ENCODE peak calls at places on chromosomes 7 and 10, in eight cellular contexts. One of them, this sample, is unnamed.
A peak's percentile ranks its signal among the peaks of the same experiment; 100 is the strongest.

GRCh38 chr7:7103343-7104313 is 78.7 kb upstream of the C1GALT1 start:
- DNase-seq in sigmoid colon: no peak
- DNase-seq in ovary: no peak
- DNase-seq in lower leg skin: no peak
- DNase-seq in uterus: no peak
- DNase-seq in HCT116: peak; percentile 48
- DNase-seq in transverse colon: no peak
- DNase-seq in A549: peak; percentile 66
- DNase-seq in this sample: no peak

GRCh38 chr7:10756981-10757380 is 216.7 kb upstream of the PHF14 start:
- DNase-seq in transverse colon: no peak
- DNase-seq in ovary: no peak
- DNase-seq in lower leg skin: no peak
- DNase-seq in HCT116: no peak
- DNase-seq in sigmoid colon: no peak
- DNase-seq in uterus: no peak
- DNase-seq in A549: no peak
- DNase-seq in this sample: no peak

GRCh38 chr10:125548356-125548755 is 134.6 kb downstream of the TEX36 start:
- DNase-seq in A549: no peak
- DNase-seq in sigmoid colon: no peak
- DNase-seq in uterus: no peak
- DNase-seq in HCT116: no peak
- DNase-seq in lower leg skin: no peak
- DNase-seq in ovary: no peak
- DNase-seq in transverse colon: no peak
- DNase-seq in this sample: no peak

GRCh38 chr7:129797224-129797789 is 155.5 kb downstream of the UBE2H start:
- DNase-seq in HCT116: no peak
- DNase-seq in transverse colon: no peak
- DNase-seq in A549: no peak
- DNase-seq in sigmoid colon: no peak
- DNase-seq in uterus: no peak
- DNase-seq in lower leg skin: no peak
- DNase-seq in ovary: no peak
- DNase-seq in this sample: no peak

GRCh38 chr10:32049113-32049512 is 7.1 kb downstream of the KIF5B start:
- DNase-seq in A549: no peak
- DNase-seq in ovary: no peak
- DNase-seq in HCT116: no peak
- DNase-seq in uterus: no peak
- DNase-seq in lower leg skin: no peak
- DNase-seq in sigmoid colon: no peak
- DNase-seq in transverse colon: no peak
- DNase-seq in this sample: no peak

GRCh38 chr10:128147064-128147463 is 20.8 kb upstream of the MKI67 start:
- DNase-seq in ovary: no peak
- DNase-seq in uterus: no peak
- DNase-seq in A549: no peak
- DNase-seq in sigmoid colon: no peak
- DNase-seq in lower leg skin: no peak
- DNase-seq in HCT116: no peak
- DNase-seq in transverse colon: no peak
- DNase-seq in this sample: no peak

GRCh38 chr10:68938117-68938516 is 17.9 kb upstream of the DDX21 start:
- DNase-seq in lower leg skin: no peak
- DNase-seq in uterus: no peak
- DNase-seq in HCT116: no peak
- DNase-seq in ovary: no peak
- DNase-seq in transverse colon: no peak
- DNase-seq in sigmoid colon: no peak
- DNase-seq in A549: peak; percentile 8
- DNase-seq in this sample: peak; percentile 66

GRCh38 chr10:112848212-112848611 is 101.8 kb upstream of the TCF7L2 start:
- DNase-seq in ovary: no peak
- DNase-seq in uterus: no peak
- DNase-seq in transverse colon: no peak
- DNase-seq in sigmoid colon: no peak
- DNase-seq in HCT116: no peak
- DNase-seq in lower leg skin: no peak
- DNase-seq in A549: no peak
- DNase-seq in this sample: no peak

GRCh38 chr7:128017880-128018845 is 13.1 kb downstream of the LRRC4 start:
- DNase-seq in ovary: no peak
- DNase-seq in sigmoid colon: no peak
- DNase-seq in transverse colon: no peak
- DNase-seq in lower leg skin: no peak
- DNase-seq in HCT116: no peak
- DNase-seq in uterus: no peak
- DNase-seq in A549: no peak
- DNase-seq in this sample: no peak

GRCh38 chr10:119217937-119218579 is 10.7 kb downstream of the GRK5 start:
- DNase-seq in HCT116: no peak
- DNase-seq in ovary: no peak
- DNase-seq in uterus: no peak
- DNase-seq in transverse colon: no peak
- DNase-seq in A549: no peak
- DNase-seq in lower leg skin: no peak
- DNase-seq in sigmoid colon: peak; percentile 65
- DNase-seq in this sample: no peak

GRCh38 chr7:26066736-26067135 is 85.3 kb upstream of the NFE2L3 start:
- DNase-seq in ovary: no peak
- DNase-seq in A549: no peak
- DNase-seq in uterus: no peak
- DNase-seq in HCT116: no peak
- DNase-seq in lower leg skin: no peak
- DNase-seq in sigmoid colon: no peak
- DNase-seq in transverse colon: no peak
- DNase-seq in this sample: no peak

GRCh38 chr7:156192921-156193320 is 380.7 kb upstream of the SHH start:
- DNase-seq in sigmoid colon: no peak
- DNase-seq in uterus: no peak
- DNase-seq in A549: peak; percentile 37
- DNase-seq in ovary: no peak
- DNase-seq in HCT116: peak; percentile 4
- DNase-seq in lower leg skin: no peak
- DNase-seq in transverse colon: no peak
- DNase-seq in this sample: no peak

GRCh38 chr7:74453321-74454011 is at the start of gene GTF2IRD1:
- DNase-seq in ovary: peak; percentile 82
- DNase-seq in A549: peak; percentile 81
- DNase-seq in transverse colon: peak; percentile 78
- DNase-seq in uterus: peak; percentile 77
- DNase-seq in HCT116: no peak
- DNase-seq in lower leg skin: peak; percentile 95
- DNase-seq in sigmoid colon: peak; percentile 87
- DNase-seq in this sample: peak; percentile 68

GRCh38 chr10:83765711-83766110 is 373.6 kb upstream of the GHITM start:
- DNase-seq in A549: peak; percentile 7
- DNase-seq in ovary: no peak
- DNase-seq in uterus: no peak
- DNase-seq in HCT116: no peak
- DNase-seq in sigmoid colon: no peak
- DNase-seq in lower leg skin: no peak
- DNase-seq in transverse colon: no peak
- DNase-seq in this sample: no peak

GRCh38 chr10:82882722-82883121 is 1007.7 kb downstream of the NRG3 start:
- DNase-seq in A549: no peak
- DNase-seq in uterus: no peak
- DNase-seq in ovary: no peak
- DNase-seq in transverse colon: no peak
- DNase-seq in HCT116: no peak
- DNase-seq in sigmoid colon: no peak
- DNase-seq in lower leg skin: no peak
- DNase-seq in this sample: no peak

GRCh38 chr10:34231441-34232180 is 583.5 kb downstream of the PARD3 start:
- DNase-seq in uterus: no peak
- DNase-seq in HCT116: no peak
- DNase-seq in transverse colon: no peak
- DNase-seq in lower leg skin: no peak
- DNase-seq in ovary: no peak
- DNase-seq in sigmoid colon: no peak
- DNase-seq in A549: no peak
- DNase-seq in this sample: no peak

GRCh38 chr7:144019457-144019856 is 19.3 kb downstream of the OR6B1 start:
- DNase-seq in transverse colon: no peak
- DNase-seq in A549: peak; percentile 59
- DNase-seq in HCT116: no peak
- DNase-seq in ovary: no peak
- DNase-seq in lower leg skin: no peak
- DNase-seq in uterus: no peak
- DNase-seq in sigmoid colon: no peak
- DNase-seq in this sample: no peak

GRCh38 chr7:55964261-55964801 is at the start of gene NIPSNAP2:
- DNase-seq in uterus: peak; percentile 63
- DNase-seq in sigmoid colon: peak; percentile 83
- DNase-seq in A549: peak; percentile 55
- DNase-seq in ovary: peak; percentile 78
- DNase-seq in lower leg skin: no peak
- DNase-seq in transverse colon: peak; percentile 61
- DNase-seq in HCT116: peak; percentile 15
- DNase-seq in this sample: no peak

GRCh38 chr7:47475880-47476227 is 106.1 kb downstream of the TNS3 start:
- DNase-seq in ovary: no peak
- DNase-seq in lower leg skin: no peak
- DNase-seq in sigmoid colon: no peak
- DNase-seq in HCT116: no peak
- DNase-seq in uterus: no peak
- DNase-seq in transverse colon: no peak
- DNase-seq in A549: no peak
- DNase-seq in this sample: no peak

GRCh38 chr7:104207731-104208420 is at the start of gene ORC5:
- DNase-seq in lower leg skin: peak; percentile 93
- DNase-seq in ovary: peak; percentile 83
- DNase-seq in uterus: peak; percentile 77
- DNase-seq in sigmoid colon: peak; percentile 83
- DNase-seq in HCT116: peak; percentile 53
- DNase-seq in transverse colon: peak; percentile 78
- DNase-seq in A549: peak; percentile 83
- DNase-seq in this sample: peak; percentile 77

GRCh38 chr7:100584677-100585510 is 1.0 kb downstream of the LRCH4 start:
- DNase-seq in A549: peak; percentile 35
- DNase-seq in lower leg skin: no peak
- DNase-seq in transverse colon: peak; percentile 79
- DNase-seq in ovary: peak; percentile 70
- DNase-seq in uterus: peak; percentile 59
- DNase-seq in HCT116: no peak
- DNase-seq in sigmoid colon: peak; percentile 77
- DNase-seq in this sample: no peak

GRCh38 chr10:84845628-84846261 is 517.4 kb downstream of the CCSER2 start:
- DNase-seq in sigmoid colon: no peak
- DNase-seq in HCT116: peak; percentile 23
- DNase-seq in ovary: no peak
- DNase-seq in lower leg skin: no peak
- DNase-seq in A549: peak; percentile 27
- DNase-seq in transverse colon: no peak
- DNase-seq in uterus: no peak
- DNase-seq in this sample: peak; percentile 54

GRCh38 chr7:111855161-111855841 is 293.0 kb upstream of the IMMP2L start:
- DNase-seq in sigmoid colon: no peak
- DNase-seq in transverse colon: peak; percentile 53
- DNase-seq in A549: peak; percentile 58
- DNase-seq in lower leg skin: no peak
- DNase-seq in ovary: no peak
- DNase-seq in HCT116: peak; percentile 38
- DNase-seq in uterus: peak; percentile 33
- DNase-seq in this sample: no peak

GRCh38 chr10:122019414-122019975 is 30.5 kb downstream of the TACC2 start:
- DNase-seq in uterus: no peak
- DNase-seq in sigmoid colon: no peak
- DNase-seq in ovary: no peak
- DNase-seq in lower leg skin: no peak
- DNase-seq in A549: peak; percentile 47
- DNase-seq in transverse colon: peak; percentile 89
- DNase-seq in HCT116: no peak
- DNase-seq in this sample: peak; percentile 85
- TF ChIP-seq POLR2A in uterus: no peak
- TF ChIP-seq POLR2A in sigmoid colon: no peak
- TF ChIP-seq POLR2A in ovary: no peak
- TF ChIP-seq POLR2A in lower leg skin: no peak
- TF ChIP-seq POLR2A in A549: no peak
- TF ChIP-seq POLR2A in transverse colon: peak; percentile 91
- TF ChIP-seq POLR2A in HCT116: no peak
- TF ChIP-seq POLR2A in this sample: no peak

GRCh38 chr7:113483657-113484056 is 365.3 kb upstream of the SMIM30 start:
- DNase-seq in A549: no peak
- DNase-seq in sigmoid colon: no peak
- DNase-seq in transverse colon: no peak
- DNase-seq in HCT116: no peak
- DNase-seq in uterus: no peak
- DNase-seq in ovary: no peak
- DNase-seq in lower leg skin: no peak
- DNase-seq in this sample: no peak
- TF ChIP-seq CTCF in A549: no peak
- TF ChIP-seq CTCF in sigmoid colon: no peak
- TF ChIP-seq CTCF in transverse colon: no peak
- TF ChIP-seq CTCF in HCT116: no peak
- TF ChIP-seq CTCF in uterus: no peak
- TF ChIP-seq CTCF in ovary: no peak
- TF ChIP-seq CTCF in lower leg skin: no peak
- TF ChIP-seq CTCF in this sample: no peak

DNA sequence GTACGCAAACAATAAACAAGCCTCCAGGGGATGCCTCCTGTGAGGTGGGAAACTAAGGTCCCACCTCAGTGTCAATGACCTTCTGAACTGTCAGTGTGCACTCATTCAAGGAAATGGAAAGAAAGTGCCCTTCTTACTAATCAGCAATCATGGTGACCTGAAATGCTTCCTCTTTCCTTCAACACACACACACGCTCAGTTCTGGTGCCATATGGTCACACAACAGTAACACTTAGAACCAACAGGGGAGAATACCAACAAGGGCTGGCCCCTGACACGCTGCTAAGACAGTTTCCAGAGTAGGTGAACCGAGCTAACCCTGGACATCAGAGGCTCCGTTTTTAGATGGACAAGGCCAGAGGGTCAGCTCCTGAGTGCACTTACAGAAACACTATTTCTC is 42.1 kb upstream of the EFCAB10 start:
- DNase-seq in sigmoid colon: peak; percentile 9
- DNase-seq in lower leg skin: no peak
- DNase-seq in ovary: no peak
- DNase-seq in A549: no peak
- DNase-seq in transverse colon: no peak
- DNase-seq in uterus: no peak
- DNase-seq in HCT116: no peak
- DNase-seq in this sample: no peak
- H3K4me3 ChIP-seq in sigmoid colon: no peak overlapping the region
- H3K4me3 ChIP-seq in lower leg skin: no peak overlapping the region
- H3K4me3 ChIP-seq in ovary: no peak overlapping the region
- H3K4me3 ChIP-seq in A549: no peak overlapping the region
- H3K4me3 ChIP-seq in transverse colon: no peak overlapping the region
- H3K4me3 ChIP-seq in uterus: no peak overlapping the region
- H3K4me3 ChIP-seq in HCT116: no peak overlapping the region
- H3K4me3 ChIP-seq in this sample: no peak overlapping the region

DNA sequence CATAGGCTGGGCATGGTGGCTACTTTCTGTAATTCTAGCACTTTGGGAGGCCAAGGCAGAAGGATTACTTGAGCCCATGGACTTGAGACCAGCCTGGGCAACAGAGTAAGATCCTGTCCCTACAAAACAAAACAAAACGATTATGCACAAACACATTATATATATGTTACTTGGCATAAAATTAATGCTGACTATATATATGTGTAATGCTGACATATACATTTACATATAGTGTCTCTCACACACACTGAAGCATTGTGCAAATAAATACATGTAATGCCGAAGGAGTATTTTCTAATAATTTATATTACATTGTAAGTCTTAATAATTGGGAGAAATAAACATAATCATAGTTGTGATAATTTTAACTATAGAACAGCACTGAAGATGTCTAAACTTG is 621.8 kb upstream of the ZNF722 start:
- DNase-seq in lower leg skin: no peak
- DNase-seq in HCT116: no peak
- DNase-seq in A549: no peak
- DNase-seq in transverse colon: no peak
- DNase-seq in sigmoid colon: no peak
- DNase-seq in uterus: no peak
- DNase-seq in ovary: no peak
- DNase-seq in this sample: no peak
- TF ChIP-seq POLR2A in lower leg skin: no peak
- TF ChIP-seq POLR2A in HCT116: no peak
- TF ChIP-seq POLR2A in A549: no peak
- TF ChIP-seq POLR2A in transverse colon: no peak
- TF ChIP-seq POLR2A in sigmoid colon: no peak
- TF ChIP-seq POLR2A in uterus: no peak
- TF ChIP-seq POLR2A in ovary: no peak
- TF ChIP-seq POLR2A in this sample: no peak